ENCODE peak calls at places on chromosomes 4 and X, in eight cellular contexts. Z, Y, U, F, J, O, R and M are unnamed samples.

GRCh38 chr4:10698172-10698571 is 13.6 kb upstream of the CLNK start:
- DNase-seq in J (no peak), O (no peak), Y (no peak), U (no peak), Z (no peak), R (no peak), F (no peak), M (no peak)

GRCh38 chrX:152652467-152652866 is 14.8 kb downstream of the GABRQ start:
- DNase-seq in F (no peak), J (no peak), U (no peak), O (no peak), Z (no peak), Y (no peak), R (no peak), M (no peak)

GRCh38 chrX:56728752-56729151 is 291 bp upstream of the NBDY start:
- DNase-seq in Y (no peak), U (peak), F (peak), Z (peak), O (peak), J (peak), R (peak), M (peak)

GRCh38 chr4:185020863-185021761 is 2.8 kb downstream of the HELT start:
- DNase-seq in J (no peak), Y (no peak), U (no peak), O (no peak), R (no peak), Z (no peak), F (no peak), M (no peak)

GRCh38 chrX:23668335-23668734 is 1.0 kb downstream of the PRDX4 start:
- DNase-seq in R (no peak), U (no peak), F (no peak), Y (no peak), O (no peak), J (no peak), Z (no peak), M (no peak)

GRCh38 chrX:69068295-69069085 is 96.8 kb downstream of the PJA1 start:
- DNase-seq in Y (no peak), Z (no peak), F (no peak), U (no peak), J (no peak), O (no peak), R (no peak), M (no peak)

GRCh38 chrX:39017062-39017461 is 215.8 kb downstream of the MID1IP1 start:
- DNase-seq in O (no peak), Y (no peak), U (no peak), Z (no peak), R (no peak), J (no peak), F (no peak), M (peak)

GRCh38 chr4:27861381-27861787 is 1000.7 kb downstream of the STIM2 start:
- DNase-seq in R (peak), U (peak), Y (no peak), O (peak), J (no peak), F (peak), Z (peak), M (peak)

GRCh38 chr4:7462509-7462971 is 27.8 kb upstream of the PSAPL1 start:
- DNase-seq in O (peak), Z (peak), F (peak), J (no peak), U (peak), Y (no peak), R (peak), M (no peak)

GRCh38 chr4:98166025-98166730 is 22.9 kb upstream of the STPG2 start:
- DNase-seq in R (peak), Z (peak), U (peak), F (peak), O (no peak), J (no peak), Y (peak), M (peak)

GRCh38 chr4:119124314-119124713 is 11.3 kb upstream of the MYOZ2 start:
- DNase-seq in R (no peak), F (no peak), Z (peak), O (no peak), J (no peak), U (no peak), Y (no peak), M (no peak)

GRCh38 chrX:103376118-103376978 is at the start of gene BEX3:
- DNase-seq in Z (peak), O (no peak), Y (no peak), R (peak), F (peak), U (peak), J (peak), M (peak)

GRCh38 chrX:119734897-119735339 is 23.5 kb upstream of the SOWAHD start:
- DNase-seq in U (no peak), O (no peak), Y (peak), F (peak), R (peak), Z (peak), J (no peak), M (peak)

GRCh38 chrX:129655547-129656248 is 942 bp upstream of the APLN start:
- DNase-seq in Y (no peak), R (no peak), Z (no peak), O (peak), U (no peak), J (no peak), F (no peak), M (peak)

GRCh38 chrX:129661369-129661768 is 6.6 kb upstream of the APLN start:
- DNase-seq in F (no peak), J (no peak), Y (no peak), U (no peak), R (no peak), O (no peak), Z (no peak), M (no peak)

GRCh38 chrX:129659861-129660260 is 5.1 kb upstream of the APLN start:
- DNase-seq in J (no peak), U (no peak), Z (no peak), R (no peak), F (no peak), Y (no peak), O (no peak), M (no peak)

GRCh38 chrX:129658429-129658828 is 3.7 kb upstream of the APLN start:
- DNase-seq in Y (no peak), O (no peak), F (no peak), U (no peak), J (no peak), R (no peak), Z (no peak), M (no peak)

DNA sequence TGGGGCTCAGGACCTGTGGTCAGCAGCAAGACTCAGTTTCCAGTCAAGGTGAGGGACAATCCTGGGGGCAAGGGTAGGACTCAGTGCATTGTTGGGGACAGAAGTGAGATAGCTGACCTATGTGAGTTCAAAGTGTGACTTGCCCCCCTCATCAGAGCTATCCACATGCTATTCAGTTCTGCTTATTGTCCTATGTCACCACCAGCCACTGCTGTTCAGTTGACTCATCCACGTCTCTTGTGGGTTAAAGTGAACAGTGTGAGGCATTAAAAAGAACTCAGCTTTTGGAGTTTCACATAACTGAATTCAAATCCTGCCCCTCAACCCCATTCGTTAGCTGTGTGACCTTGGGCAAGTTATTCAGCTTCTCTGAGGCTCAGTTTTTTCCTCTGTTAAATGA is 4.4 kb upstream of the APLN start:
- DNase-seq in F (no peak), O (no peak), U (no peak), Z (no peak), R (no peak), Y (no peak), J (no peak), M (no peak)
- H3K27ac ChIP-seq in F (no peak), O (no peak), U (no peak), Z (no peak), R (no peak), Y (no peak), J (no peak), M (no peak)

GRCh38 chr4:67332627-67333026 is 212.7 kb downstream of the CENPC start:
- DNase-seq in J (no peak), R (no peak), F (no peak), O (peak), Y (no peak), U (no peak), Z (peak), M (no peak)
- TF ChIP-seq CTCF in J (no peak), R (no peak), F (no peak), O (peak), Y (no peak), U (peak), Z (peak), M (no peak)

GRCh38 chr4:137663376-137664054 is 131.2 kb upstream of the PCDH18 start:
- DNase-seq in Z (peak), Y (no peak), O (no peak), U (no peak), F (no peak), J (no peak), R (no peak), M (no peak)
- H3K27ac ChIP-seq in Z (no peak), Y (no peak), O (no peak), U (peak), F (no peak), J (no peak), R (no peak), M (no peak)

GRCh38 chr4:188423039-188423438 is 283.8 kb downstream of the TRIML1 start:
- DNase-seq in U (peak), Z (no peak), F (no peak), J (no peak), R (no peak), O (no peak), Y (no peak), M (no peak)

GRCh38 chr4:188411805-188412204 is 272.6 kb downstream of the TRIML1 start:
- DNase-seq in Y (no peak), Z (no peak), J (no peak), F (no peak), O (no peak), R (no peak), U (no peak), M (no peak)

GRCh38 chr4:188412499-188412898 is 273.3 kb downstream of the TRIML1 start:
- DNase-seq in Z (no peak), J (no peak), U (no peak), O (no peak), Y (no peak), F (no peak), R (no peak), M (no peak)

GRCh38 chr4:188414441-188414840 is 275.2 kb downstream of the TRIML1 start:
- DNase-seq in R (no peak), J (no peak), Y (no peak), U (peak), Z (no peak), F (no peak), O (no peak), M (no peak)

GRCh38 chr4:188417181-188417580 is 277.9 kb downstream of the TRIML1 start:
- DNase-seq in O (no peak), Y (no peak), R (no peak), U (peak), Z (no peak), J (no peak), F (no peak), M (no peak)
- TF ChIP-seq CTCF in O (no peak), Y (no peak), R (no peak), U (no peak), Z (no peak), J (no peak), F (no peak), M (no peak)

DNA sequence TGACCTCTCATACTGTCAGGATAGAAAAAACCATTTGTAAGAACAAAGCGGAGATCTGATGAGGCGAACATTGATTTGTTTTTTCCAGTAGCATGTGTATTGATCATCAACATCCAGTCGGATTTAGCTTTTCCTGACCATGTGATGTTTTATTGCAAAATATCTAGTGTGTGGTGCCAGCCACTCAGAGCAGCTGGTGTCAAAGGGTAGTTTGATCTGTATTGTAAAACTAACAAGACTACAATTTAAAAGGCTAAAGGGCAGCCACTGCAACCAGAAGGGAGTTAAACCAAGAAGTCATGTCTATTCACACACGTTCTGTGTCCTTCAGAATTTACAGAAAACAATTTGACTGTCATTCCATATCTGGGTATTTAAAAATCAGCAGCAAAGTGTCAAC is 719.0 kb upstream of the FRG1 start:
- DNase-seq in R (no peak), Y (no peak), O (no peak), J (no peak), F (no peak), Z (no peak), U (no peak), M (no peak)
- H3K27ac ChIP-seq in R (no peak), Y (no peak), O (no peak), J (no peak), F (no peak), Z (no peak), U (no peak), M (no peak)

DNA sequence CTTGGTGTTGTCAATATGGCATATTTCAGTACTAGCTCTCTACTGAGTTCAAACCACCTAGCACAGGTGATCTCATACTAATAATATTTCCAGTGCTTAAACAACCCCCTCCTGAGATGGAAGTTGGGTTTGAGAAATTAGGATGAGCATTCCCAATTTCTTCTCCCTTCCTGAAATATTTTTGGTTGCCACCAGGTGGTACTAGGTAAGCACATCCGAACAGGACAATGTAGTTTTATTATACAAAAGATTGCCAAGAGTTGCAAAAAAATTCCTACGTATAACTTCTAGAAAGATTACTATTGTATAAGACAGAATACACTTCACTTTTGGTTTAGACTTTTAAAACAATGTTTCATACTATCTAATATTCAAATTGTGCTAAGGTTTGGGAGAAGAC is 484.5 kb downstream of the PACRGL start:
- DNase-seq in F (no peak), Z (no peak), J (no peak), O (no peak), U (no peak), R (no peak), Y (no peak), M (no peak)
- TF ChIP-seq CTCF in F (no peak), Z (no peak), J (no peak), O (no peak), U (no peak), R (no peak), Y (no peak), M (no peak)